ENCODE peak calls at places on chromosome 21, in seven cellular contexts. D, O, Q, S, H, I and K are unnamed samples.
A peak's percentile ranks its signal among the peaks of the same experiment; 100 is the strongest.

GRCh38 chr21:46059195-46059594 is 38.7 kb upstream of the COL6A2 start:
- DNase-seq in D (no peak), O (no peak), Q (peak; percentile 16), S (no peak), H (no peak), I (no peak), K (no peak)

GRCh38 chr21:29637126-29637525 is 302.7 kb downstream of the GRIK1 start:
- DNase-seq in D (no peak), O (no peak), Q (no peak), S (no peak), H (no peak), I (no peak), K (no peak)

GRCh38 chr21:8993943-8994639 is 1527.3 kb upstream of the TPTE start:
- DNase-seq in D (no peak), O (no peak), Q (no peak), S (no peak), H (no peak), I (no peak), K (no peak)

GRCh38 chr21:20169812-20170576 is 828.2 kb upstream of the NCAM2 start:
- DNase-seq in D (no peak), O (no peak), Q (no peak), S (no peak), H (no peak), I (no peak), K (no peak)

GRCh38 chr21:18369115-18369514 is 34.5 kb downstream of the TMPRSS15 start:
- DNase-seq in D (no peak), O (peak; percentile 45), Q (no peak), S (no peak), H (no peak), I (no peak), K (no peak)

GRCh38 chr21:45011911-45012660 is 62.3 kb upstream of the ADARB1 start:
- DNase-seq in D (peak; percentile 62), O (peak; percentile 63), Q (peak; percentile 54), S (no peak), H (no peak), I (peak; percentile 15), K (peak; percentile 88)

GRCh38 chr21:17797967-17798366 is 21.2 kb downstream of the C21orf91 start:
- DNase-seq in D (no peak), O (no peak), Q (no peak), S (no peak), H (no peak), I (no peak), K (no peak)

GRCh38 chr21:29323189-29323588 is 24.5 kb downstream of the BACH1 start:
- DNase-seq in D (no peak), O (no peak), Q (no peak), S (no peak), H (no peak), I (no peak), K (no peak)

GRCh38 chr21:14096577-14096976 is 114.2 kb downstream of the LIPI start:
- DNase-seq in D (no peak), O (no peak), Q (no peak), S (no peak), H (no peak), I (no peak), K (no peak)

GRCh38 chr21:31630062-31630711 is 29.3 kb upstream of the SOD1 start:
- DNase-seq in D (no peak), O (no peak), Q (no peak), S (no peak), H (peak; percentile 52), I (no peak), K (peak; percentile 97)
- H3K27ac ChIP-seq in D (no peak overlapping the region), O (no peak overlapping the region), Q (peak overlapping the region; percentile 51), S (no peak overlapping the region), H (no peak overlapping the region), I (no peak overlapping the region), K (no peak overlapping the region)

DNA sequence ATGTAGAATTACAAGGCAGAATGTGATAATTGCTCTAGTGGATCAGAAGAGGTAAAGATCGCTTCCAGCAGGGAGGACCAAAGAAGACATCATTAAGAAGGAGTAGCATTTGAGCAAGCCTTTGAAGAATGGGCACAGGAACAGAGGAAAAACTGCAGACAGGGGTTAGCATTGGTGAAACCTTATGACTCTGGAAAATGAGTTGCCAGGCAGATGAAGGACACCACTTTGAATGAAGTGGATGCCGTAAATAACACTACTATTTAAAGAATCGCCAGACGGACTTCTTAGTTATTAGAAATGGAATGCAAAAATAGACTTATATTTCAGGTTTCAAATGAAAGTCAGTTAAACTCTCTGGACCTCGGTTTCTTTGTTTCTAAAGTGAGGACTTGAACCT is 727.7 kb downstream of the USP25 start:
- DNase-seq in D (no peak), O (peak; percentile 24), Q (no peak), S (no peak), H (no peak), I (no peak), K (no peak)
- H3K4me3 ChIP-seq in D (peak overlapping the region; percentile 48), O (no peak overlapping the region), Q (no peak overlapping the region), S (no peak overlapping the region), H (no peak overlapping the region), I (no peak overlapping the region), K (no peak overlapping the region)

DNA sequence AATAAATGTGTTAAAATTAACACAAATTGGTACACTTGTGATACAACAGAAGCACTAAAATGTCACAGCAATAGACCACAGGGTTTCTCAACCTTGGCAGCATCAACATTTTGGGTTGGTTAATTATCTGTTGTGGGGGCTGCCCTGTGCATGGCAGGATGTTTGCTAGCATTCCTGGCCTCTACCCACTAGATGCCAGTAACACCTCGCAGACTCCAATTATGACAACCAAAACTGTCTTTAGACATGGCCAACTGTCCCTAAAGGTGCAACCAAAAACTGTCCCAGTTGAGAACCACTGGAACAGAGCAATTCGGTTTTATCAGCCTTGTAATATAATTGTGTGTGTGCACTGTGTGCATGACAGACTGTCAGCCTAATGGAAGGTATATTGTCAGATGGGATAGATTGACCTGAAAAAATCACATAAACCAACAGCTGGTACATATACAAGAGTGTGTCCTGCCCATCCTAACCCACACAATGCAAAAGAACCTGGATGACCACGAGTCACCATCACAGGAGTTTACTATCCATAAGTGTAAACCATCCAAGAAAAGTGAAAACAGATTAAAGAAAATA is 13.5 kb upstream of the ERG start:
- DNase-seq in D (no peak), O (no peak), Q (no peak), S (no peak), H (no peak), I (no peak), K (no peak)
- TF ChIP-seq CTCF in D (no peak), O (no peak), Q (no peak), S (no peak), H (no peak), I (no peak), K (no peak)

DNA sequence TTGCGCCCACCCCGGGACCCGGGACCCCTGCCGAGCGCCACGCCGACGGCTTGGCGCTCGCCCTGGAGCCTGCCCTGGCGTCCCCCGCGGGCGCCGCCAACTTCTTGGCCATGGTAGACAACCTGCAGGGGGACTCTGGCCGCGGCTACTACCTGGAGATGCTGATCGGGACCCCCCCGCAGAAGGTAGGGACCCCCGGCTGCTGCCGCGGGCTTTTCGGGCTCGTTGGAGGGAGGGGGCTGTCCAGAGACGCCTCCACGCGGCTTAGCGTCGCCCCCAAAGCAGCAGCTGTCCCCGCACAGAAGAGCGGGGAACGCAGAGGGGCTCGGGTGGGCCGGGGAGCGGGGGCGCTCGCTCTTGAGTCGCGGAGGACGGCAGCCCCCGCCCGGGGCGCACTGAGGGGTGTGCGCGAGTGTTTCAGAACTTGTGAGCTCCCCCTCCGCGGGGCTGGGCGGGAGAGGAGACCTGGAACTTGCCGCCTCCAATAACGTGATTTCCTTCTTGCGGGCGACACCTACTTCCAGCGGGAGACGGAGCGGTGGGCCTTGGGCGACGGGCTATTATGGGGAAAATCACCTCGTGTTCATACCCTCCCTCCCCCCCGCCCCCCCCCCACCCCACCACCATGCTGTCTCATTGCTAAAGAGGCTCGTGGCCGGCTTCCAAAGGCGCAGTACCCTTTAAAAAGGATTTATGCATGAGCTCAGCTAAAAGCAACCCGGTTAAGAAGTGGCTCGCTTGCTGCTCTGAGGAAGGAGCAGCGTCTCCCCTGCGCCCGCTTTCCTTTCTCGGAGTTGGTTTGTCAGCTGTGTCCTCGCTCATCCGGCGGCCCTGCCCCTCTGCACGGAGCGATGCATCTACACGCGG is 664 bp downstream of the BACE2 start:
- DNase-seq in D (peak; percentile 60), O (peak; percentile 66), Q (peak; percentile 84), S (peak; percentile 2), H (peak; percentile 56), I (peak; percentile 48), K (peak; percentile 42)
- H3K27ac ChIP-seq in D (peak overlapping the region; percentile 84), O (no peak overlapping the region), Q (peak overlapping the region; percentile 96), S (no peak overlapping the region), H (peak overlapping the region; percentile 90), I (peak overlapping the region; percentile 94), K (no peak overlapping the region)

DNA sequence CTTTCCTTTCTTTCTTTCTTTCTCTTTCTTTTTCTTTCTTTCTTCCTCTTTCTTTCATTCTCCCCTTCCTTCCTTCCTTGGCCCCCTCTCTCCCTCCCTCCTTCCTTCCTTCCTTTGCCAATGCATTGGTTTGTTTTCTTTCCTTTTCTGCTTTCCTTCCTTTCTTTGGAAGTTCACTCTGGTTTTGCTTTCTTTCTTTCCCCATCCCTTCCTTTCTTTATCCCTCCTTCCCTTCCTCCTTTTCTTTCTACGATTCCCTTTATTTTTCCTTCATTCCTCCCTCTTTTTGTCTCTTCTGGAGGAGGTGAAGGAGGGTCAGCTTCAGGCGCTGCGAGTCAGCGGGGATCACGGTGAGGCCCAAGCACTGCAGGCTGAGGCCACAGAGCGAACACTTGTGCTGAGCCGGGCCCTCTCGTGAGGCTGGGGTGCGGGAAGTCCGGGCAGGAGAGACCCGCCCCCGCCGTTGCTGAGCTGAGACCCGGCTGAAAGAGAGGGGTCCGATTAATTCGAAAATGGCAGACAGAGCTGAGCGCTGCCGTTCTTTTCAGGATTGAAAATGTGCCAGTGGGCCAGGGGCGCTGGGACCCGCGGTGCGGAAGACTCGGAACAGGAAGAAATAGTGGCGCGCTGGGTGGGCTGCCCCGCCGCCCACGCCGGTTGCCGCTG is 1.5 kb downstream of the SIM2 start:
- DNase-seq in D (no peak), O (no peak), Q (no peak), S (no peak), H (no peak), I (no peak), K (no peak)
- H3K4me3 ChIP-seq in D (peak overlapping the region; percentile 72), O (peak overlapping the region; percentile 9), Q (no peak overlapping the region), S (peak overlapping the region; percentile 15), H (peak overlapping the region; percentile 27), I (peak overlapping the region; percentile 9), K (peak overlapping the region; percentile 15)

GRCh38 chr21:39911286-39911685 is 44.0 kb downstream of the PCP4 start:
- DNase-seq in D (no peak), O (no peak), Q (no peak), S (no peak), H (no peak), I (no peak), K (no peak)
- TF ChIP-seq CTCF in D (no peak), O (no peak), Q (no peak), S (no peak), H (no peak), I (no peak), K (no peak)

DNA sequence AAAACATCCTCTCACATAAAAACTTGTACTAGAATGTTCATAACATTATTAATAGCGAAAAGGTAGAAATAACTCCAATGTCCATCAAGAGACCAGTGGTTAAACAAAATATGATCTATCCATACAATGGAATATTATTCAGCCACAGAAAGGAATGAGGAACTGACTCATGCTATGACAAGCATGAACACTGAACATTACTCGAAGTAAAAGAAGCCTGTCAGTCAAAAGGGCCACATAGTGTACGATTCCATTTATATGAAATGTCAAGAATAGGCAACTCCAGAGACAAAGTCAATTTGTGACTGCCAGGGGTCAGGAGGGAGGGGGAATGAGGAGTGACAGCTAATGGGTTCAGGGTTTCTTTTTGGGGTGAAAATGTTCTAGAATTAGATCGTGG is 2.3 kb downstream of the VPS26C start:
- DNase-seq in D (no peak), O (no peak), Q (no peak), S (no peak), H (no peak), I (no peak), K (no peak)
- H3K27ac ChIP-seq in D (peak overlapping the region; percentile 63), O (no peak overlapping the region), Q (no peak overlapping the region), S (no peak overlapping the region), H (no peak overlapping the region), I (no peak overlapping the region), K (no peak overlapping the region)